ENCODE peak calls at places on chromosomes 4 and X, in five cellular contexts. E, R, C, M and B are unnamed samples.

GRCh38 chr4:33882246-33882990 is 2361.9 kb downstream of the ARAP2 start:
- DNase-seq in M (no peak), R (no peak), C (no peak), E (no peak), B (no peak)

GRCh38 chrX:74251006-74251930 is 52.7 kb upstream of the ZCCHC13 start:
- DNase-seq in E (no peak), R (peak), C (no peak), M (no peak), B (no peak)

GRCh38 chrX:136259543-136259942 is 8.3 kb upstream of the MAP7D3 start:
- DNase-seq in M (no peak), E (no peak), R (no peak), C (no peak), B (no peak)

GRCh38 chr4:162234595-162234994 is 70.8 kb upstream of the FSTL5 start:
- DNase-seq in M (no peak), C (no peak), R (no peak), E (no peak), B (no peak)

GRCh38 chrX:130173190-130173895 is 1.6 kb downstream of the RAB33A start:
- DNase-seq in E (no peak), C (peak), R (no peak), M (peak), B (no peak)

GRCh38 chr4:86855572-86855971 is 6.4 kb upstream of the SLC10A6 start:
- DNase-seq in M (no peak), R (no peak), E (no peak), C (no peak), B (no peak)

GRCh38 chrX:44828008-44828605 is 15.7 kb upstream of the DUSP21 start:
- DNase-seq in C (no peak), R (no peak), E (no peak), M (no peak), B (no peak)

GRCh38 chr4:53713296-53713695 is 122.0 kb upstream of the LNX1 start:
- DNase-seq in R (no peak), M (no peak), C (no peak), E (no peak), B (no peak)

GRCh38 chrX:65750674-65751469 is 83.4 kb downstream of the MSN start:
- DNase-seq in M (peak), C (no peak), R (no peak), E (no peak), B (no peak)

GRCh38 chrX:46653482-46653881 is 79.9 kb downstream of the CHST7 start:
- DNase-seq in C (no peak), M (no peak), R (peak), E (peak), B (peak)

GRCh38 chr4:22514431-22514830 is 1.4 kb downstream of the ADGRA3 start:
- DNase-seq in R (no peak), E (no peak), C (no peak), M (no peak), B (no peak)

GRCh38 chr4:22515145-22515887 is 550 bp downstream of the ADGRA3 start:
- DNase-seq in C (peak), E (peak), M (no peak), R (peak), B (peak)

GRCh38 chr4:22514001-22514400 is 1.9 kb downstream of the ADGRA3 start:
- DNase-seq in M (no peak), E (no peak), C (no peak), R (peak), B (no peak)

GRCh38 chr4:22512306-22512705 is 3.6 kb downstream of the ADGRA3 start:
- DNase-seq in E (no peak), R (no peak), M (no peak), C (no peak), B (no peak)

GRCh38 chr4:22515888-22516541 is at the start of gene ADGRA3:
- DNase-seq in M (no peak), C (peak), R (peak), E (peak), B (peak)
- TF ChIP-seq USF2 in M (no peak), C (no peak), R (no peak), E (no peak), B (no peak)

DNA sequence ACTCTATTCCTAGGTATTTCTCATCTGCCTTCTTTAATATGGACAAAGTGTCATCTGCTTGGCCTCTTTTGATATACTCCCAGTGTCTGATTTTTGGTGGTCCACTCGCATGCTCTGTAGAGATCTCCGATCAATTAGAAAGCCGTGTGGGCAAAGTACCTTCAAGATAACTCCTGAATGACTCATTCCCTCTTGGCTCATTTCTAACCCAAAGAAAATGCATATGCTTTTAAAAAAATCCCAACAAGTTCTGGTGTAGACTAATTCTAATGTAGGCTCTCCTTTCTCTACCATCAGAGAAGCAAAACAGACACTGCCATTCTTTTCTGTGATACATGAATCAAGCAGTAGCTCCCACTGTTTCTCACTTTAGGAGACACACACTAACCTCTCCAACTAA is 714.8 kb upstream of the ADGRL3 start:
- DNase-seq in R (no peak), C (no peak), E (no peak), M (no peak), B (no peak)
- TF ChIP-seq POLR2AphosphoS5 in R (no peak), C (no peak), E (no peak), M (no peak), B (no peak)

DNA sequence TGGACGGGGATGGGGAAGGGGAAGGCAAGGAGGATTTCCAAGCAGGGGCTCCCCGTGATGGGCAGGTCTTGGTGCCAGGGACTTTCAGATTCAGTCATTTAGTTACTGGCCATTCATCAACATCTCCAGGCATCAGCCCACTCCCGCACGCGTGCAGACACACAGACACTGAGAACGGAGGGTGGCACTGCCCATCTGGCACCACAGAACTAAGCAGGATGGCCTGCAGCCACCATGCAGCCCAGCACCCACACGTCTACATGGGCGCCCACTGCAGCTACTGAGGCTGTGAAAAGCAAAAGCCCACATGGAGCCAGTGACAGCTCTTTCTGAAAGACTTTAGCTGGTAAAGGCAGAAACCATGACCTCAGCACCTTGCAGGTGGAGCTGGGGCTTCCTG is 176.1 kb upstream of the PSAPL1 start:
- DNase-seq in M (no peak), R (no peak), E (no peak), C (no peak), B (no peak)
- H3K4me2 ChIP-seq in M (no peak), R (no peak), E (no peak), C (no peak), B (no peak)

DNA sequence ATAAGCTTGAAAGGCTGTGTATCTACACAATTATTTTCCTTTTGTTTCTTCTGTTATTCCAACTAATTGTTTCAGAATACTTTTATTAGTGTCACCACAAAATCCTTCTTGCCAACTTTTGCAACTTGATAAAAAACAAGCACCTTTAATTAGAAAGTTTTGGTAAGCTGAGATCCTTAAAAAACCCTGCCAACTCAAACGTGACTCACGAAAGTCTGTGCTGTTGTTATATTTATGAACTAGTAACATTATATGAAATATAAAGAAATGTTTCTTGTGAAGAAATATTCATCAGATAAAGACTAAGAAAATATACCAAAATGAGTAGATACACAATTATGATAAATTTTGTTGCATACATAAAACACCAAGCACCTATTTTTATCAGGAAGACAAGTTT is 49.0 kb downstream of the HUWE1 start:
- DNase-seq in E (no peak), R (no peak), M (no peak), C (no peak), B (no peak)
- TF ChIP-seq USF2 in E (no peak), R (no peak), M (no peak), C (no peak), B (no peak)

GRCh38 chrX:119570351-119570835 is 4.0 kb upstream of the UBE2A start:
- DNase-seq in C (no peak), R (no peak), M (no peak), E (no peak), B (no peak)

GRCh38 chrX:119565110-119565663 is at the start of gene STEEP1:
- DNase-seq in M (peak), R (peak), E (peak), C (peak), B (peak)
- TF ChIP-seq POLR2AphosphoS5 in M (peak), R (peak), E (peak), C (peak), B (peak)

DNA sequence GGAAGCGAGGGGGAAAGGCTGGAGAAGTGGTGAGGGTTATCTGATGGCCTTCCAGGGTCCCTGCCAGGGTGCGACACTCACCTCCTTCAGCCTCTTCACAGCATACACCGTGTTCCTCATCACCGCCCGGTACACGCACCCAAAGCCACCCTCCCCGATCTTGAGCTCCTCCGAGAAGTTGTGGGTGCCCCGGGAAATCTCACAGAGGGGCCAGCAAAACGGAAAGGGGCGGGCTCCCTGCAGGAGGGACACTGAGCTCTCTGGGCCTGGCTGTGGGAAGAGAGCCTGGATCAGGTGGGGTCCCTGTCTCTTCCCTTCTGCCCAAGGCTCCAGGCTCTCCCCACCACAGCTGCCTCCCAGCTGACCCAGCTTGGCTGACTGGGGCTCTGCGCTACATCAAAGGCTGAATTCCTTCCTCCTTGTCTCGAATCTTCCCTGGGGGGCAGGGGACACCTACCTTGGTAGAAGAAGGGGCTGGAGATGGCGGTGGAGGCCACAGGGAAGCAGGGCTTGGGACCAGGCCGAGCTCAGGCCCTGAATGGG is 1.1 kb downstream of the IRAK1 start:
- DNase-seq in R (no peak), M (no peak), C (peak), E (no peak), B (peak)
- H3K4me2 ChIP-seq in R (peak), M (peak), C (peak), E (peak), B (peak)

DNA sequence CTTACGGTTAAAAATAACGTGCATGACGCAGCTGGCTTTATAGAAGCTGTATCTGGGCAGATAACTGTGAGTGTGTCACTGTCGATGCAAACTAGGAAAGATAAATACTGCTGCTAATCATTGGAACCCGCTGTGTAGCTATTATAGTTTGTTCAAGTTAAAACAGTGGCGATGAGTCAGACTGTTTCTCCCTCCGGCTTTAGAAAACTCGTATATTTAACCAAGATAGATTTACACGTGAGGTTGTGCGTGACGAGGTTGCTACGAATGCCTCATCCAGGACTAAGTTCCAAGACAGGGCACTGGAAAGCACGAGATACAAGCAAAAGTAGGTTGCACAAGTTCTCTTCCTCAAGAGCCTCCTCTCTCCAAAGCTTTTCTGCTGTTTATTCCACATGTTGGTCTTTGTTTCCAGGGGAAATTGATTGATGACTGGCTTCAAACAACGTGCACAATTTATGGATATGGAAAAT is 270.7 kb downstream of the FBXW7 start:
- DNase-seq in R (peak), C (no peak), E (no peak), M (no peak), B (no peak)
- TF ChIP-seq USF2 in R (no peak), C (no peak), E (no peak), M (no peak), B (no peak)

DNA sequence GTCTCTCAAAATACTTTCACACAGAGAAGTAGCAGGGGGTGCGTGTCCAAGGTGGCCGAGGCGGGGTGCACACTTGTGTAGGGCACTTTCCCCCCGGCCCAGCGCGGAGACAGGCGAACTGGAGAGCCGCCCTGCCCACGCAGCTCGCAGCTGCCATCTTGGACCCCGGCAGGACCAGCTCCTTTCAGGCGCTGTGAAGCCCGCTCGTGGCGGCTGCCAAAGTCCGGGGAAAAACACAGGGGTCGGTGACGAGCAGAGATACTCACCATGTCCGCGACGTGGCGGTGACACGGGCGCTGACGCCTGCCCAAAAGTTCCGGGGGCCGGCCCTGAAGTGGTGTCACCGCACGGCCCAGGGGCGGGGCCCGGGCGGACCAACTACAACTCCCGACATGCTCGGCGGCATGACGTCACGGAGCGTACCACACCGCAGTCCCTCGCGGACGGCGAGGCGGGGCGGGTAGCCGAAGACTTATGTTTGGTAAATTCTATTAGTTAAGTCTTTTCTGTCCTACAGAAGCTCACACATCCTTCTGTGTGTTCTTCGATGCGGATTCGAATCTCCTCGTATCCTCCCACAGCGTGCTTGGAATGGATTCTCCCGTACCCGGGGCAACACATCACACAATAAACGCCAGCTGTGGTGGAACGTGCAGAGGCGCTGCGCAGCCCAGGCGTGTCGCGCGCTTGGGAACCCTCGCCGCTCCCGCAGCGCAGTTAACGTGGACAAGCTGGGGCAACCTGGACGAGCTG is at the start of gene UFSP2:
- DNase-seq in R (peak), E (peak), M (peak), C (peak), B (peak)
- TF ChIP-seq POLR2AphosphoS5 in R (peak), E (peak), M (peak), C (no peak), B (peak)

GRCh38 chr4:8050555-8051206 is 107.9 kb downstream of the ABLIM2 start:
- DNase-seq in C (no peak), R (peak), M (no peak), E (peak), B (peak)
- H3K4me2 ChIP-seq in C (no peak), R (peak), M (no peak), E (peak), B (peak)